ENCODE peak calls at places on chromosomes 16 and 17, in four cellular contexts. R is K562, P is GM12878, W is HepG2. B is an unnamed sample.

GRCh38 chr16:19835989-19836421 is 48.6 kb downstream of the GPRC5B start:
- DNase-seq in R (no peak), P (no peak), W (no peak), B (no peak)

GRCh38 chr17:50412188-50412732 is 13.8 kb upstream of the ACSF2 start:
- DNase-seq in R (no peak), P (no peak), W (no peak), B (no peak)

GRCh38 chr17:311119-311848 is 41.3 kb downstream of the RPH3AL start:
- DNase-seq in R (no peak), P (no peak), W (no peak), B (no peak)

GRCh38 chr16:17590711-17591654 is 120.2 kb upstream of the XYLT1 start:
- DNase-seq in R (no peak), P (no peak), W (no peak), B (no peak)

GRCh38 chr17:66543526-66543925 is 241.1 kb downstream of the PRKCA start:
- DNase-seq in R (no peak), P (no peak), W (no peak), B (no peak)

GRCh38 chr16:3625911-3626732 is 14.7 kb upstream of the SLX4 start:
- DNase-seq in R (no peak), P (no peak), W (no peak), B (peak; percentile 25)

GRCh38 chr16:6694636-6695035 is 638.0 kb upstream of the RBFOX1 start:
- DNase-seq in R (no peak), P (no peak), W (no peak), B (no peak)

GRCh38 chr17:27352481-27353460 is 58.9 kb downstream of the WSB1 start:
- DNase-seq in R (no peak), P (no peak), W (no peak), B (peak; percentile 74)

GRCh38 chr16:15576960-15577958 is 65.7 kb downstream of the MARF1 start:
- DNase-seq in R (peak; percentile 59), P (no peak), W (peak; percentile 31), B (no peak)

GRCh38 chr16:80515374-80515773 is 25.4 kb upstream of the DYNLRB2 start:
- DNase-seq in R (no peak), P (no peak), W (no peak), B (no peak)

GRCh38 chr16:80517846-80518245 is 22.9 kb upstream of the DYNLRB2 start:
- DNase-seq in R (no peak), P (no peak), W (no peak), B (no peak)

GRCh38 chr16:80512460-80512859 is 28.3 kb upstream of the DYNLRB2 start:
- DNase-seq in R (no peak), P (no peak), W (no peak), B (no peak)

GRCh38 chr16:80519189-80519588 is 21.6 kb upstream of the DYNLRB2 start:
- DNase-seq in R (no peak), P (no peak), W (no peak), B (no peak)

GRCh38 chr16:80518436-80518835 is 22.4 kb upstream of the DYNLRB2 start:
- DNase-seq in R (no peak), P (no peak), W (no peak), B (no peak)
- H2AFZ ChIP-seq in R (no peak overlapping the region), P (no peak overlapping the region), W (no peak overlapping the region), B (no peak overlapping the region)

GRCh38 chr17:17514993-17515920 is 19.1 kb upstream of the RASD1 start:
- DNase-seq in R (no peak), P (no peak), W (no peak), B (no peak)
- TF ChIP-seq MYC in R (no peak), P (no peak), W (no peak), B (no peak)

GRCh38 chr16:80362816-80363215 is 178.0 kb upstream of the DYNLRB2 start:
- DNase-seq in R (no peak), P (no peak), W (no peak), B (no peak)
- TF ChIP-seq EZH2 in R (no peak), P (no peak), W (no peak), B (no peak)

GRCh38 chr17:28712037-28712704 is 483 bp upstream of the PROCA1 start:
- DNase-seq in R (peak; percentile 78), P (no peak), W (no peak), B (no peak)

GRCh38 chr17:28714281-28714680 is 2.6 kb upstream of the PROCA1 start:
- DNase-seq in R (no peak), P (no peak), W (no peak), B (no peak)

GRCh38 chr17:28711723-28712036 is at the start of gene PROCA1:
- DNase-seq in R (peak; percentile 81), P (no peak), W (no peak), B (no peak)

GRCh38 chr17:28712705-28713415 is 1.2 kb upstream of the PROCA1 start:
- DNase-seq in R (no peak), P (no peak), W (no peak), B (no peak)

GRCh38 chr17:28710948-28711722 is 553 bp downstream of the PROCA1 start:
- DNase-seq in R (peak; percentile 98), P (peak; percentile 50), W (peak; percentile 86), B (peak; percentile 93)
- H2AFZ ChIP-seq in R (peak overlapping the region; percentile 85), P (peak overlapping the region; percentile 93), W (no peak overlapping the region), B (peak overlapping the region; percentile 1)

GRCh38 chr16:27400751-27401620 is 988 bp upstream of the IL21R start:
- DNase-seq in R (no peak), P (no peak), W (no peak), B (no peak)
- TF ChIP-seq MYC in R (no peak), P (no peak), W (no peak), B (no peak)

GRCh38 chr16:56657555-56658430 is at the start of gene MT1F:
- DNase-seq in R (peak; percentile 85), P (no peak), W (peak; percentile 85), B (peak; percentile 35)
- TF ChIP-seq EZH2 in R (no peak), P (no peak), W (no peak), B (no peak)

GRCh38 chr17:77116371-77116860 is 24.4 kb upstream of the SEC14L1 start:
- DNase-seq in R (no peak), P (no peak), W (peak; percentile 79), B (peak; percentile 84)
- H2AFZ ChIP-seq in R (no peak overlapping the region), P (no peak overlapping the region), W (no peak overlapping the region), B (no peak overlapping the region)

DNA sequence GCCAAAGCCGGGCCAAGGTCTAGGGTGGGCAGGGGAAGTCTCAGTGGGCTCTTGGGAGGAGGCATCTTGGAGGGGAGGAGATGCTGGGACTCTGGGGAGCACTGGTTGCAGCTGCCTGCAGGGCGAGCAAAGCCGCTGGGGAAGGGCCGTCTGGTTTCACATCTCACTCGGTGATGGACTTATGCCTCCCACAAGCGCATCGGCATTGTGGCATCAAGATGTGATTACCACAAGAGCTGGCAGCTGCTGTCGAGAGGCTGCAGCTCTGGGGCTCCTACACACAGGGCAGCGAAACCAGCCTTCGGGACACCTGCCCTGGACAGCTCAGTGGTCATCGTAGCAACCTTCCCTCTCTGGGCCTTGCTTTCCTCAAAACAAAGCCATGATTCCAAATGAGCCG is 3.1 kb upstream of the KCNJ12 start:
- DNase-seq in R (no peak), P (no peak), W (no peak), B (no peak)
- TF ChIP-seq MYC in R (no peak), P (no peak), W (no peak), B (no peak)

DNA sequence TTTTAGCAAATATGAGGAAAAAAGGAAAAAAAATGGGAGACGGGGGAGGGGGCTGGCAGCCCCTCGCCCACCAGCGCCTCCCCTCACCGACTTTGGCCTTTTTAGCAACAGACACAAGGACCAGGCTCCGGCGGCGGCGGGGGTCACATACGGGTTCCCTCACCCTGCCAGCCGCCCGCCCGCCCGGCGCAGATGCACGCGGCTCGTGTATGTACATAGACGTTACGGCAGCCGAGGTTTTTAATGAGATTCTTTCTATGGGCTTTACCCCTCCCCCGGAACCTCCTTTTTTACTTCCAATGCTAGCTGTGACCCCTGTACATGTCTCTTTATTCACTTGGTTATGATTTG is 1.2 kb upstream of the TMEM88 start:
- DNase-seq in R (no peak), P (no peak), W (no peak), B (no peak)
- TF ChIP-seq EZH2 in R (no peak), P (no peak), W (no peak), B (no peak)

B was measured in endothelial cell of umbilical vein.